ENCODE peak calls at places on chromosomes 4 and X, in seven cellular contexts. One of them, this sample, is unnamed.

GRCh38 chr4:72418458-72418857 is 150.6 kb downstream of the ADAMTS3 start:
- DNase-seq in psoas muscle: peak; percentile 19
- DNase-seq in tibial artery: no peak
- DNase-seq in testis: peak; percentile 60
- DNase-seq in left lung: no peak
- DNase-seq in colonic mucosa: peak; percentile 17
- DNase-seq in transverse colon: no peak
- DNase-seq in this sample: peak; percentile 44

GRCh38 chrX:133810925-133811324 is 174.5 kb downstream of the GPC3 start:
- DNase-seq in psoas muscle: no peak
- DNase-seq in tibial artery: no peak
- DNase-seq in testis: no peak
- DNase-seq in left lung: no peak
- DNase-seq in colonic mucosa: no peak
- DNase-seq in transverse colon: no peak
- DNase-seq in this sample: no peak

GRCh38 chrX:109347618-109348017 is 134.3 kb downstream of the GUCY2F start:
- DNase-seq in psoas muscle: no peak
- DNase-seq in tibial artery: no peak
- DNase-seq in testis: no peak
- DNase-seq in left lung: no peak
- DNase-seq in colonic mucosa: no peak
- DNase-seq in transverse colon: no peak
- DNase-seq in this sample: no peak

GRCh38 chr4:107196312-107196711 is 160.2 kb upstream of the DKK2 start:
- DNase-seq in psoas muscle: no peak
- DNase-seq in tibial artery: no peak
- DNase-seq in testis: no peak
- DNase-seq in left lung: no peak
- DNase-seq in colonic mucosa: no peak
- DNase-seq in transverse colon: no peak
- DNase-seq in this sample: no peak

GRCh38 chrX:78513996-78514745 is 145.0 kb downstream of the RTL3 start:
- DNase-seq in psoas muscle: no peak
- DNase-seq in tibial artery: no peak
- DNase-seq in testis: no peak
- DNase-seq in left lung: no peak
- DNase-seq in colonic mucosa: no peak
- DNase-seq in transverse colon: no peak
- DNase-seq in this sample: no peak

GRCh38 chr4:168711197-168712120 is 214.6 kb downstream of the PALLD start:
- DNase-seq in psoas muscle: peak; percentile 26
- DNase-seq in tibial artery: peak; percentile 80
- DNase-seq in testis: no peak
- DNase-seq in left lung: no peak
- DNase-seq in colonic mucosa: no peak
- DNase-seq in transverse colon: no peak
- DNase-seq in this sample: peak; percentile 68

GRCh38 chr4:1720163-1720983 is 750 bp downstream of the TMEM129 start:
- DNase-seq in psoas muscle: peak; percentile 56
- DNase-seq in tibial artery: no peak
- DNase-seq in testis: peak; percentile 61
- DNase-seq in left lung: peak; percentile 91
- DNase-seq in colonic mucosa: peak; percentile 61
- DNase-seq in transverse colon: peak; percentile 65
- DNase-seq in this sample: peak; percentile 77

GRCh38 chrX:40094041-40094899 is 3.5 kb downstream of the BCOR start:
- DNase-seq in psoas muscle: peak; percentile 62
- DNase-seq in tibial artery: peak; percentile 77
- DNase-seq in testis: peak; percentile 86
- DNase-seq in left lung: peak; percentile 82
- DNase-seq in colonic mucosa: peak; percentile 61
- DNase-seq in transverse colon: peak; percentile 60
- DNase-seq in this sample: peak; percentile 69

GRCh38 chr4:138158746-138159297 is 83.3 kb downstream of the SLC7A11 start:
- DNase-seq in psoas muscle: no peak
- DNase-seq in tibial artery: no peak
- DNase-seq in testis: no peak
- DNase-seq in left lung: no peak
- DNase-seq in colonic mucosa: no peak
- DNase-seq in transverse colon: no peak
- DNase-seq in this sample: no peak

DNA sequence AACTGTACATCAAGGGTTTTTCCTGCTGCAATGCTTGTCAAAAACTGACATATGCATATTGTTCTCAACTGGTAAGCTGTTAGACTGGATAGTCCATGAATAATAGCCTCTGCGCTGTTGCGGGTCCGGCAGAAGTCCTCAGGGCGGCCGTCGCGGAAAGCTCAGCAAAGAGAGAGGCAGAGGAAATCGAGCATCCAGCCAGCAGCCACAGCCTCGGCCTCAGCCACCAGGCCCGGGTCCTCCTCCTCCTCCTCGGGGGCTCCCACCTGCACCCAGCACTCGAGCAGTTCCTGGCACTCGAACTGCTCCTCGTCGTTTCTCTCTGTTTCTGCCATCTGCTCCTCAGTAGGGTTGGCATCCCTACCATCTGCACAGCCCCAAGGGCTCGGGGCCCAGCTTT is 53.7 kb downstream of the UPRT start:
- DNase-seq in psoas muscle: no peak
- DNase-seq in tibial artery: no peak
- DNase-seq in testis: no peak
- DNase-seq in left lung: no peak
- DNase-seq in colonic mucosa: no peak
- DNase-seq in transverse colon: no peak
- DNase-seq in this sample: no peak
- H3K4me1 ChIP-seq in psoas muscle: no peaks in the 10 kb centered on the region
- H3K4me1 ChIP-seq in tibial artery: no peaks in the 10 kb centered on the region
- H3K4me1 ChIP-seq in testis: no peaks in the 10 kb centered on the region
- H3K4me1 ChIP-seq in left lung: no peaks in the 10 kb centered on the region
- H3K4me1 ChIP-seq in colonic mucosa: no peaks in the 10 kb centered on the region
- H3K4me1 ChIP-seq in transverse colon: no peaks in the 10 kb centered on the region
- H3K4me1 ChIP-seq in this sample: no peaks in the 10 kb centered on the region

GRCh38 chr4:98521486-98521885 is 136.9 kb downstream of the TSPAN5 start:
- DNase-seq in psoas muscle: no peak
- DNase-seq in tibial artery: no peak
- DNase-seq in testis: no peak
- DNase-seq in left lung: no peak
- DNase-seq in colonic mucosa: no peak
- DNase-seq in transverse colon: no peak
- DNase-seq in this sample: no peak

GRCh38 chr4:98522062-98522461 is 136.3 kb downstream of the TSPAN5 start:
- DNase-seq in psoas muscle: no peak
- DNase-seq in tibial artery: no peak
- DNase-seq in testis: no peak
- DNase-seq in left lung: no peak
- DNase-seq in colonic mucosa: no peak
- DNase-seq in transverse colon: no peak
- DNase-seq in this sample: no peak

GRCh38 chr4:98517444-98518021 is 140.9 kb downstream of the TSPAN5 start:
- DNase-seq in psoas muscle: no peak
- DNase-seq in tibial artery: no peak
- DNase-seq in testis: peak; percentile 63
- DNase-seq in left lung: no peak
- DNase-seq in colonic mucosa: no peak
- DNase-seq in transverse colon: no peak
- DNase-seq in this sample: no peak

GRCh38 chr4:98518555-98519267 is 139.7 kb downstream of the TSPAN5 start:
- DNase-seq in psoas muscle: no peak
- DNase-seq in tibial artery: no peak
- DNase-seq in testis: no peak
- DNase-seq in left lung: no peak
- DNase-seq in colonic mucosa: no peak
- DNase-seq in transverse colon: no peak
- DNase-seq in this sample: no peak

DNA sequence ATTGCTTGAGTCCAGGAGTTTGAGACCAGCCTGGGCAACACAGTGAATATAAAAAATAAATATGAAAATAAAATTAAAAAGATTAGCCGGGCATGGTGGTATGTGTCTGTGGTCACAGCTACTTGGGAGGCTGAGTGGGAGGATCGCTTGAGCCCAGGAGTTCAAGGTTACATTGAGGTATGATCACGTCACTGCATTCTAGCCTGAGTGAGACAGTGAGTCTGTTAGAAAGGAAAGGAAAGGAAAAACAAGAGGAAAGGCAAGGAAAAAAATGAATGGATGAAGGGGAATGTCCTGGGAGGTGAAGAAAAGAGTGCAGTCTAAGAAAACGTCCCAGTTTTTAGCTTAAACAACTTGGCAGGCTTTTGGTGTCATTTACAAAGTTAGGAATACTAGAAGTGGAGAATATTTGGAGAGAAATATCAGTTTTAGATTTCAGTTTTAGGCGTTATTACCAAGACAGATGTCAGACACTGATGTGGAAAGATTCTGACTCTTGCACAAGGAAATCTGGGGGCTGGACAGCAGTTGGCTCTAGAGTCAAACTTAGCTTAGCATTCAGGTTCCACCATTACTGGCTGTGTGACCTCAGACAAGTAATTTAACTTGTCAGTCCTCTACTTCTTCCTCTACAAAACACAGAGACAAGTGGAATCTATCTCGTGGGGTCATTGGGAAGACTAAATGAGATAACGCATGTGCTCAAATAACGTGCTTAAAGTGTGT is 139.0 kb downstream of the TSPAN5 start:
- DNase-seq in psoas muscle: no peak
- DNase-seq in tibial artery: no peak
- DNase-seq in testis: peak; percentile 70
- DNase-seq in left lung: no peak
- DNase-seq in colonic mucosa: no peak
- DNase-seq in transverse colon: no peak
- DNase-seq in this sample: no peak
- H3K4me1 ChIP-seq in psoas muscle: no peaks in the 10 kb centered on the region
- H3K4me1 ChIP-seq in tibial artery: no peaks in the 10 kb centered on the region
- H3K4me1 ChIP-seq in testis: peaks cover 75% of the 10 kb centered on the region
- H3K4me1 ChIP-seq in left lung: no peaks in the 10 kb centered on the region
- H3K4me1 ChIP-seq in colonic mucosa: no peaks in the 10 kb centered on the region
- H3K4me1 ChIP-seq in transverse colon: peaks cover 6% of the 10 kb centered on the region
- H3K4me1 ChIP-seq in this sample: no peaks in the 10 kb centered on the region

GRCh38 chrX:136193771-136194170 is 46.4 kb downstream of the FHL1 start:
- DNase-seq in psoas muscle: no peak
- DNase-seq in tibial artery: no peak
- DNase-seq in testis: no peak
- DNase-seq in left lung: no peak
- DNase-seq in colonic mucosa: no peak
- DNase-seq in transverse colon: no peak
- DNase-seq in this sample: no peak

GRCh38 chrX:136191171-136191570 is 43.8 kb downstream of the FHL1 start:
- DNase-seq in psoas muscle: no peak
- DNase-seq in tibial artery: no peak
- DNase-seq in testis: no peak
- DNase-seq in left lung: no peak
- DNase-seq in colonic mucosa: no peak
- DNase-seq in transverse colon: no peak
- DNase-seq in this sample: no peak

GRCh38 chrX:136192839-136193414 is 45.6 kb downstream of the FHL1 start:
- DNase-seq in psoas muscle: no peak
- DNase-seq in tibial artery: no peak
- DNase-seq in testis: no peak
- DNase-seq in left lung: no peak
- DNase-seq in colonic mucosa: no peak
- DNase-seq in transverse colon: no peak
- DNase-seq in this sample: no peak

GRCh38 chrX:136190038-136190437 is 42.7 kb downstream of the FHL1 start:
- DNase-seq in psoas muscle: no peak
- DNase-seq in tibial artery: no peak
- DNase-seq in testis: no peak
- DNase-seq in left lung: no peak
- DNase-seq in colonic mucosa: no peak
- DNase-seq in transverse colon: no peak
- DNase-seq in this sample: no peak

DNA sequence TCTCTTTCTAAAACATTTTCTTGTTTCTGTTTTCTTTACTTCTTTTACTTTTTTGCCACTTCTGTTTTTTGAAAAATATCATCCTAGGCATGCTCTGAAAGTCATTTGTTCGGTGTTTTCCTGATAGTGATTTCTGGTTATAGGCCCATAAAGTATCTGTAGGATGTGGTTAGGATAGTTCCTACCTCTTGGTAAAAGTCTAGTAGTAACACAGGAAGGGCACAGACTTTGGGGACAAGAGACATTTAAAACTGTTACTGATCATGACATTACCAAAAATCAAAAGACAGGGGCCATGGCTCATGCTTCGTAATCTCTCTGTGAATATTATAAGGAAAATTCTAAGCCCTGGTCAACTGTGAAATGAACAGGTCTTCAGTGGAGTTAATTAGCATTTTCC is 44.8 kb downstream of the FHL1 start:
- DNase-seq in psoas muscle: no peak
- DNase-seq in tibial artery: no peak
- DNase-seq in testis: no peak
- DNase-seq in left lung: no peak
- DNase-seq in colonic mucosa: no peak
- DNase-seq in transverse colon: no peak
- DNase-seq in this sample: no peak
- H3K4me1 ChIP-seq in psoas muscle: peaks cover 36% of the 10 kb centered on the region
- H3K4me1 ChIP-seq in tibial artery: peaks cover 19% of the 10 kb centered on the region
- H3K4me1 ChIP-seq in testis: no peaks in the 10 kb centered on the region
- H3K4me1 ChIP-seq in left lung: no peaks in the 10 kb centered on the region
- H3K4me1 ChIP-seq in colonic mucosa: no peaks in the 10 kb centered on the region
- H3K4me1 ChIP-seq in transverse colon: peaks cover 4% of the 10 kb centered on the region
- H3K4me1 ChIP-seq in this sample: peaks cover 2% of the 10 kb centered on the region

GRCh38 chrX:119643696-119644095 is 37.5 kb upstream of the NKRF start:
- DNase-seq in psoas muscle: no peak
- DNase-seq in tibial artery: no peak
- DNase-seq in testis: no peak
- DNase-seq in left lung: no peak
- DNase-seq in colonic mucosa: no peak
- DNase-seq in transverse colon: no peak
- DNase-seq in this sample: no peak
- H3K4me1 ChIP-seq in psoas muscle: no peaks in the 10 kb centered on the region
- H3K4me1 ChIP-seq in tibial artery: no peaks in the 10 kb centered on the region
- H3K4me1 ChIP-seq in testis: no peaks in the 10 kb centered on the region
- H3K4me1 ChIP-seq in left lung: no peaks in the 10 kb centered on the region
- H3K4me1 ChIP-seq in colonic mucosa: no peaks in the 10 kb centered on the region
- H3K4me1 ChIP-seq in transverse colon: no peaks in the 10 kb centered on the region
- H3K4me1 ChIP-seq in this sample: no peaks in the 10 kb centered on the region

DNA sequence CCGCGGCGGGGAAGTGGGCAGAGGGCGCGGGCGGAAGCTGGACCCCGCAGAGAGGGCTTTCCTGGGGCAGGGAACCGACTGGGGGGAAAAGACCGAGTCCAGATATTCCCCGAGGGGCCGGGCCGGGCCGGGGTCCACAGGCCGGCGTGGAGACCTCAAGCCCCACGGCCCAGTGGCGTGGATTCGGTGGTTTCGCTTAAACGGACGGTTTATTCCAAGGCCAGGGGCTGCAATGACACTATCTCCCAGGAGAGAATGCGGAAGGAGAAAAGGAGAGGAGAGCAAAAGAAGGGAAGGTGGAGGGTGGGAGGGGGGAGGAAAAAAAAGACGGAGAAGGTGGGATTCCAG is 10.8 kb downstream of the ARX start:
- DNase-seq in psoas muscle: no peak
- DNase-seq in tibial artery: no peak
- DNase-seq in testis: no peak
- DNase-seq in left lung: no peak
- DNase-seq in colonic mucosa: no peak
- DNase-seq in transverse colon: no peak
- DNase-seq in this sample: no peak
- H3K4me1 ChIP-seq in psoas muscle: no peaks in the 10 kb centered on the region
- H3K4me1 ChIP-seq in tibial artery: peaks cover 14% of the 10 kb centered on the region
- H3K4me1 ChIP-seq in testis: no peaks in the 10 kb centered on the region
- H3K4me1 ChIP-seq in left lung: peaks cover 5% of the 10 kb centered on the region
- H3K4me1 ChIP-seq in colonic mucosa: no peaks in the 10 kb centered on the region
- H3K4me1 ChIP-seq in transverse colon: peaks cover 5% of the 10 kb centered on the region
- H3K4me1 ChIP-seq in this sample: no peaks in the 10 kb centered on the region

GRCh38 chr4:98661356-98662054 is 3.1 kb upstream of the TSPAN5 start:
- DNase-seq in psoas muscle: no peak
- DNase-seq in tibial artery: no peak
- DNase-seq in testis: no peak
- DNase-seq in left lung: no peak
- DNase-seq in colonic mucosa: no peak
- DNase-seq in transverse colon: no peak
- DNase-seq in this sample: no peak
- H3K4me1 ChIP-seq in psoas muscle: peaks cover 18% of the 10 kb centered on the region
- H3K4me1 ChIP-seq in tibial artery: peaks cover 19% of the 10 kb centered on the region
- H3K4me1 ChIP-seq in testis: peaks cover 13% of the 10 kb centered on the region
- H3K4me1 ChIP-seq in left lung: peaks cover 11% of the 10 kb centered on the region
- H3K4me1 ChIP-seq in colonic mucosa: no peaks in the 10 kb centered on the region
- H3K4me1 ChIP-seq in transverse colon: peaks cover 4% of the 10 kb centered on the region
- H3K4me1 ChIP-seq in this sample: no peaks in the 10 kb centered on the region